ENCODE peak calls at places on chromosome 14, in six cellular contexts. P, E, S, M, N and J are unnamed samples.
A peak's percentile ranks its signal among the peaks of the same experiment; 100 is the strongest.

GRCh38 chr14:51211149-51211548 is 28.9 kb upstream of the TMX1 start:
- DNase-seq in P (no peak), E (no peak), S (no peak), M (no peak), N (peak; percentile 83), J (no peak)

GRCh38 chr14:38357557-38357956 is 101.7 kb upstream of the CLEC14A start:
- DNase-seq in P (no peak), E (no peak), S (no peak), M (no peak), N (peak; percentile 90), J (no peak)

GRCh38 chr14:46861753-46862152 is 210.2 kb upstream of the RPL10L start:
- DNase-seq in P (no peak), E (no peak), S (no peak), M (no peak), N (no peak), J (no peak)

GRCh38 chr14:99452968-99453367 is 27.7 kb downstream of the SETD3 start:
- DNase-seq in P (no peak), E (no peak), S (no peak), M (no peak), N (peak; percentile 19), J (no peak)

GRCh38 chr14:91142214-91142668 is 28.4 kb downstream of the DGLUCY start:
- DNase-seq in P (no peak), E (no peak), S (no peak), M (no peak), N (no peak), J (no peak)

GRCh38 chr14:90760591-90761316 is 55.5 kb downstream of the TTC7B start:
- DNase-seq in P (no peak), E (no peak), S (no peak), M (no peak), N (peak; percentile 50), J (peak; percentile 69)

GRCh38 chr14:91649930-91650329 is 82.0 kb downstream of the CATSPERB start:
- DNase-seq in P (no peak), E (no peak), S (no peak), M (peak; percentile 37), N (peak; percentile 59), J (peak; percentile 40)

GRCh38 chr14:101004176-101004575 is 100.7 kb upstream of the RTL1 start:
- DNase-seq in P (no peak), E (no peak), S (no peak), M (no peak), N (no peak), J (peak; percentile 9)

GRCh38 chr14:39102265-39102968 is 618 bp downstream of the SEC23A start:
- DNase-seq in P (no peak), E (no peak), S (no peak), M (no peak), N (peak; percentile 68), J (no peak)

GRCh38 chr14:93788557-93789365 is 476 bp upstream of the PRIMA1 start:
- DNase-seq in P (peak; percentile 85), E (no peak), S (peak; percentile 58), M (peak; percentile 29), N (no peak), J (peak; percentile 92)

GRCh38 chr14:53316504-53316903 is 163.4 kb upstream of the DDHD1 start:
- DNase-seq in P (no peak), E (no peak), S (no peak), M (no peak), N (no peak), J (no peak)

GRCh38 chr14:35944847-35945246 is 118.7 kb downstream of the BRMS1L start:
- DNase-seq in P (no peak), E (no peak), S (no peak), M (no peak), N (no peak), J (peak; percentile 73)

GRCh38 chr14:64971890-64972785 is at the start of gene RAB15:
- DNase-seq in P (peak; percentile 66), E (no peak), S (peak; percentile 82), M (no peak), N (no peak), J (peak; percentile 91)

GRCh38 chr14:37590810-37591139 is 4.3 kb downstream of the FOXA1 start:
- DNase-seq in P (no peak), E (no peak), S (no peak), M (no peak), N (no peak), J (no peak)

GRCh38 chr14:20848316-20848954 is 42.8 kb upstream of the RNASE3 start:
- DNase-seq in P (no peak), E (no peak), S (no peak), M (no peak), N (no peak), J (no peak)

GRCh38 chr14:33165144-33165925 is 226.7 kb downstream of the NPAS3 start:
- DNase-seq in P (no peak), E (no peak), S (no peak), M (no peak), N (no peak), J (peak; percentile 6)

GRCh38 chr14:20904393-20905029 is 13.3 kb downstream of the RNASE3 start:
- DNase-seq in P (no peak), E (no peak), S (no peak), M (no peak), N (no peak), J (peak; percentile 32)

GRCh38 chr14:32512813-32513212 is 183.7 kb downstream of the AKAP6 start:
- DNase-seq in P (no peak), E (no peak), S (no peak), M (no peak), N (no peak), J (no peak)

GRCh38 chr14:77556946-77557345 is 58.3 kb upstream of the ISM2 start:
- DNase-seq in P (no peak), E (no peak), S (no peak), M (no peak), N (no peak), J (no peak)

GRCh38 chr14:64682173-64682710 is 22.0 kb upstream of the PLEKHG3 start:
- DNase-seq in P (peak; percentile 96), E (no peak), S (peak; percentile 73), M (peak; percentile 64), N (peak; percentile 53), J (peak; percentile 75)

GRCh38 chr14:32342854-32343200 is 13.7 kb downstream of the AKAP6 start:
- DNase-seq in P (no peak), E (no peak), S (no peak), M (no peak), N (no peak), J (peak; percentile 16)

GRCh38 chr14:24377126-24377525 is 9.1 kb downstream of the NFATC4 start:
- DNase-seq in P (no peak), E (no peak), S (no peak), M (no peak), N (no peak), J (peak; percentile 41)

GRCh38 chr14:101499080-101499479 is 62.2 kb upstream of the DIO3 start:
- DNase-seq in P (peak; percentile 58), E (no peak), S (no peak), M (peak; percentile 76), N (no peak), J (no peak)

GRCh38 chr14:90857866-90858265 is 41.6 kb upstream of the TTC7B start:
- DNase-seq in P (no peak), E (no peak), S (no peak), M (no peak), N (peak; percentile 29), J (no peak)

GRCh38 chr14:44846232-44846824 is 115.4 kb downstream of the KLHL28 start:
- DNase-seq in P (no peak), E (no peak), S (no peak), M (peak; percentile 25), N (peak; percentile 57), J (peak; percentile 42)

GRCh38 chr14:89401241-89401640 is 15.8 kb downstream of the FOXN3 start:
- DNase-seq in P (no peak), E (no peak), S (no peak), M (no peak), N (no peak), J (no peak)

GRCh38 chr14:89399594-89400068 is 17.4 kb downstream of the FOXN3 start:
- DNase-seq in P (no peak), E (no peak), S (no peak), M (no peak), N (peak; percentile 87), J (peak; percentile 69)

GRCh38 chr14:89401783-89402182 is 15.2 kb downstream of the FOXN3 start:
- DNase-seq in P (no peak), E (no peak), S (no peak), M (no peak), N (no peak), J (no peak)

GRCh38 chr14:89400529-89400928 is 16.5 kb downstream of the FOXN3 start:
- DNase-seq in P (no peak), E (no peak), S (no peak), M (no peak), N (no peak), J (no peak)

GRCh38 chr14:89402363-89402762 is 14.7 kb downstream of the FOXN3 start:
- DNase-seq in P (no peak), E (no peak), S (no peak), M (no peak), N (no peak), J (no peak)
- H3K36me3 ChIP-seq in P (no peaks in the 10 kb centered on the region), E (peaks cover 2% of the 10 kb centered on the region), S (no peaks in the 10 kb centered on the region), M (no peaks in the 10 kb centered on the region), N (no peaks in the 10 kb centered on the region), J (peaks cover 7% of the 10 kb centered on the region)

GRCh38 chr14:104694475-104694950 is 5.1 kb downstream of the INF2 start:
- DNase-seq in P (no peak), E (no peak), S (no peak), M (peak; percentile 86), N (no peak), J (no peak)
- H3K36me3 ChIP-seq in P (no peaks in the 10 kb centered on the region), E (peaks cover 15% of the 10 kb centered on the region), S (no peaks in the 10 kb centered on the region), M (no peaks in the 10 kb centered on the region), N (peaks cover 29% of the 10 kb centered on the region), J (peaks cover 1% of the 10 kb centered on the region)

GRCh38 chr14:31109257-31109656 is 83.1 kb upstream of the STRN3 start:
- DNase-seq in P (no peak), E (no peak), S (no peak), M (no peak), N (no peak), J (no peak)

GRCh38 chr14:31113794-31114193 is 87.6 kb upstream of the STRN3 start:
- DNase-seq in P (no peak), E (no peak), S (no peak), M (no peak), N (no peak), J (no peak)

GRCh38 chr14:31106768-31107167 is 80.6 kb upstream of the STRN3 start:
- DNase-seq in P (no peak), E (no peak), S (no peak), M (no peak), N (no peak), J (no peak)

DNA sequence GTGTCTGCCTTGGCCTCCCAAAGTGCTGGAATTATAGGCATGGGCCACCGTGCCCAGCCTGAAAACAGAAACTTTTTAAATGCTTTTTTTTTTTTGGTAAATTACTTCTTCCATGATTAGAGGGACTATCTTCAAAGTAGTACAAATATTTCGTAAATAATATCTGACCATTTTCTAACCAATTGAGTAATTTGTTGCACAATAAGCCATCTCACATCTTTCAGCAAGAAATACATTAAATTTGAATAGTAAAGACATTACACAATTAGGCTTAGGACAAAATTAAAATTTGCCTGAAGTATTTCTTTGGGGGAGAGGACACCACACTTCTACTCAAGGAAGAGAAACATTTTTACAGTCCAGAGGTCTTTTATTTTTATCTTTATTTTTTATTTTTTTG is 84.7 kb upstream of the STRN3 start:
- DNase-seq in P (no peak), E (no peak), S (no peak), M (no peak), N (peak; percentile 38), J (no peak)
- H3K36me3 ChIP-seq in P (peaks cover 83% of the 10 kb centered on the region), E (peaks cover 26% of the 10 kb centered on the region), S (peaks cover 84% of the 10 kb centered on the region), M (no peaks in the 10 kb centered on the region), N (peaks cover 12% of the 10 kb centered on the region), J (peaks cover 16% of the 10 kb centered on the region)

DNA sequence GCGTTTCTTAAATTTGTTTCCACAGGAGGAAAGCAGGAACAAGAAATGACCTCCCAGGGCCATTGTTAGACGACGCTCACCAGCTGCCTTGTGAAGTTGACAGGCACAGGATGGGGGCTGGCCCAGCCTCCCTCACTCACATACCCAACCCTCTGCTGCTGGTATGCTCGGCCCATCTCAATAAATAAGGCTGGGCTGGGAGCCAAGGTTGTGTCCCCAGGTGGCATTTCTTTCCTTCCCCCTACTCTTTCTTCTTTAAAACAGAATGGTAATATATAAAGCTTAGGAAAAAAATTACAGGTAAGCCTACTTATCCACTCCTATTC is 93.0 kb downstream of the ACTN1 start:
- DNase-seq in P (peak; percentile 59), E (no peak), S (no peak), M (no peak), N (peak; percentile 12), J (no peak)
- H3K36me3 ChIP-seq in P (peaks cover 77% of the 10 kb centered on the region), E (peaks cover 50% of the 10 kb centered on the region), S (peaks cover 61% of the 10 kb centered on the region), M (no peaks in the 10 kb centered on the region), N (peaks cover 60% of the 10 kb centered on the region), J (peaks cover 47% of the 10 kb centered on the region)